ENCODE peak calls at places on chromosomes 4 and X, in four cellular contexts. M is stimulated activated CD8-positive, alpha-beta memory T cell treated with anti-CD3 and anti-CD28 coated beads, Interleukin-15, amount 100 ng/mL, for 24 hours; F is memory B cell; E is EL. G is an unnamed sample.

GRCh38 chrX:140733766-140734342 is 24.3 kb downstream of the LINC00632 start:
- DNase-seq in E (peak; percentile 27), F (no peak), M (no peak), G (no peak)

GRCh38 chr4:76435689-76436176 is 704 bp downstream of the SHROOM3 start:
- DNase-seq in F (no peak), E (no peak), M (no peak), G (no peak)

GRCh38 chr4:77314697-77315096 is 157.7 kb downstream of the CCNG2 start:
- DNase-seq in M (no peak), E (no peak), F (no peak), G (no peak)

GRCh38 chr4:76354517-76355473 is 48.3 kb downstream of the STBD1 start:
- DNase-seq in M (no peak), F (no peak), E (no peak), G (no peak)

GRCh38 chrX:54043696-54044125 is 562 bp downstream of the PHF8 start:
- DNase-seq in F (no peak), E (peak; percentile 18), M (no peak), G (no peak)

GRCh38 chr4:5500165-5500564 is 208.2 kb downstream of the EVC2 start:
- DNase-seq in M (no peak), F (no peak), E (peak; percentile 41), G (no peak)

GRCh38 chr4:84826681-84827080 is 139.8 kb downstream of the WDFY3 start:
- DNase-seq in F (no peak), E (no peak), M (no peak), G (no peak)

GRCh38 chr4:98641393-98641792 is 17.0 kb downstream of the TSPAN5 start:
- DNase-seq in F (no peak), E (no peak), M (no peak), G (no peak)

GRCh38 chr4:71713611-71714203 is 70.2 kb downstream of the GC start:
- DNase-seq in E (peak; percentile 53), M (no peak), F (no peak), G (no peak)

GRCh38 chr4:27913738-27914137 is 1053.1 kb downstream of the STIM2 start:
- DNase-seq in F (no peak), E (no peak), M (no peak), G (no peak)

GRCh38 chrX:13432376-13432775 is 112.5 kb upstream of the ATXN3L start:
- DNase-seq in M (no peak), F (no peak), E (peak; percentile 84), G (no peak)

GRCh38 chrX:84634201-84634782 is 132.0 kb upstream of the HDX start:
- DNase-seq in M (no peak), F (no peak), E (no peak), G (no peak)

GRCh38 chrX:97027384-97027922 is 143.7 kb downstream of the RPA4 start:
- DNase-seq in F (no peak), M (no peak), E (no peak), G (no peak)

GRCh38 chr4:19532120-19532848 is 719.4 kb upstream of the SLIT2 start:
- DNase-seq in F (no peak), E (no peak), M (no peak), G (no peak)

GRCh38 chr4:163592207-163592606 is 97.7 kb downstream of the TMA16 start:
- DNase-seq in F (no peak), E (no peak), M (no peak), G (no peak)

GRCh38 chrX:45849261-45849660 is 648.6 kb upstream of the DIPK2B start:
- DNase-seq in M (no peak), F (no peak), E (peak; percentile 81), G (no peak)

G was measured in D721Med.